ENCODE peak calls at places on chromosomes 13 and 19, in nine cellular contexts. S, O, T, F, X, J, V, R and B are unnamed samples.

GRCh38 chr13:109058071-109058470 is 428.7 kb downstream of the MYO16 start:
- DNase-seq in V (no peak), X (no peak), J (no peak), T (no peak), F (no peak), S (no peak), R (no peak), O (no peak), B (no peak)

GRCh38 chr13:44759723-44760360 is 183.7 kb upstream of the TSC22D1 start:
- DNase-seq in S (no peak), T (no peak), J (no peak), F (no peak), O (peak; percentile 46), R (no peak), X (no peak), V (no peak), B (peak; percentile 84)

GRCh38 chr13:111512707-111513106 is 192.3 kb downstream of the TEX29 start:
- DNase-seq in R (no peak), F (no peak), S (no peak), J (no peak), O (no peak), V (no peak), X (no peak), T (no peak), B (no peak)

GRCh38 chr13:21603531-21604448 is at the start of gene MICU2:
- DNase-seq in F (peak; percentile 98), X (peak; percentile 94), J (peak; percentile 92), T (peak; percentile 90), O (peak; percentile 89), S (peak; percentile 88), R (peak; percentile 96), V (peak; percentile 96), B (peak; percentile 95)

GRCh38 chr13:89554801-89555200 is 1792.7 kb upstream of the MIR17HG start:
- DNase-seq in T (no peak), O (no peak), V (no peak), F (no peak), X (no peak), J (no peak), S (no peak), R (no peak), B (no peak)

GRCh38 chr19:1089891-1090290 is 5.3 kb downstream of the POLR2E start:
- DNase-seq in R (no peak), O (no peak), V (no peak), S (no peak), X (no peak), T (no peak), F (peak; percentile 56), J (no peak), B (no peak)

GRCh38 chr19:46815833-46816627 is 27.6 kb upstream of the SLC1A5 start:
- DNase-seq in O (no peak), S (no peak), X (no peak), V (no peak), R (no peak), J (no peak), F (peak; percentile 34), T (peak; percentile 63), B (no peak)

GRCh38 chr13:99655351-99656091 is 154.2 kb downstream of the TM9SF2 start:
- DNase-seq in T (peak; percentile 90), R (no peak), X (no peak), S (no peak), O (no peak), J (no peak), F (no peak), V (no peak), B (no peak)

GRCh38 chr19:38223617-38224013 is 407 bp downstream of the DPF1 start:
- DNase-seq in O (no peak), S (no peak), F (no peak), X (no peak), T (no peak), R (no peak), J (no peak), V (no peak), B (no peak)

GRCh38 chr19:38221919-38222828 is 1.8 kb downstream of the DPF1 start:
- DNase-seq in F (peak; percentile 81), R (no peak), J (peak; percentile 19), T (no peak), O (no peak), X (no peak), S (no peak), V (no peak), B (no peak)

GRCh38 chr19:38223119-38223523 is 901 bp downstream of the DPF1 start:
- DNase-seq in O (no peak), R (no peak), X (no peak), V (no peak), S (no peak), T (no peak), F (no peak), J (no peak), B (no peak)

GRCh38 chr19:38221421-38221820 is 2.6 kb downstream of the DPF1 start:
- DNase-seq in V (no peak), T (no peak), J (no peak), X (no peak), R (no peak), F (no peak), O (no peak), S (no peak), B (no peak)

GRCh38 chr19:38224014-38224862 is at the start of gene DPF1:
- DNase-seq in F (peak; percentile 91), T (peak; percentile 54), J (peak; percentile 99), V (no peak), O (no peak), R (peak; percentile 24), S (peak; percentile 96), X (peak; percentile 94), B (peak; percentile 34)
- TF ChIP-seq CTCF in F (no peak), T (peak; percentile 31), J (peak; percentile 28), V (no peak), O (no peak), R (no peak), S (peak; percentile 67), X (peak; percentile 63), B (no peak)

GRCh38 chr19:14672043-14672872 is 2.4 kb downstream of the ADGRE3 start:
- DNase-seq in V (no peak), X (no peak), R (no peak), O (no peak), F (no peak), T (no peak), S (no peak), J (no peak), B (no peak)

GRCh38 chr19:14673088-14673487 is 1.6 kb downstream of the ADGRE3 start:
- DNase-seq in S (no peak), F (no peak), R (no peak), O (no peak), X (no peak), J (no peak), T (no peak), V (no peak), B (no peak)

GRCh38 chr19:14674764-14675163 is at the start of gene ADGRE3:
- DNase-seq in R (no peak), V (no peak), J (no peak), O (no peak), S (no peak), X (no peak), T (no peak), F (no peak), B (no peak)

GRCh38 chr19:14669940-14670339 is 4.7 kb downstream of the ADGRE3 start:
- DNase-seq in S (no peak), T (no peak), R (no peak), X (no peak), J (no peak), V (no peak), F (no peak), O (no peak), B (no peak)

DNA sequence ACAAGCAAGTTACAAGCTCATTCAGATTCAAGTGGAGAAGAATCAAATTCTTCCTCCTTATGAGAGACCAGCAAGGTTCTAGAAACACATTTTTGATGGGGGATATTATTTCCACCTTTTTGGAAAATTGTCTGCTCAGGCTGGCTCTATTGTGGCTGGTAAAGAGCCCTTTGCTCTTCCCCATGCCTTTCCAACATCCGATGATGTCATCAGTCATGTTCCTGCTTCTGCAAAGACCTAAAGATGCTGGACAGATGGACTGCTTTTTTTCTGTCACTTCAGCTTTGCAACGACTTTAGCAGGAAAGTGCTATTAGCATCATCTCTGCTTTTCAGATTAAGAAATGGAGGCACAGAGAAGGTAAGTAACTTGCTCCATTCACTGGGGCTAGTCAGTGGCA is 4.2 kb downstream of the ADGRE3 start:
- DNase-seq in X (no peak), R (no peak), J (no peak), S (no peak), V (no peak), O (no peak), T (no peak), F (no peak), B (no peak)
- TF ChIP-seq POLR2AphosphoS5 in X (no peak), R (no peak), J (no peak), S (no peak), V (no peak), O (no peak), T (no peak), F (no peak), B (no peak)

GRCh38 chr13:33544308-33544707 is 258.8 kb upstream of the STARD13 start:
- DNase-seq in O (no peak), J (no peak), R (no peak), S (no peak), T (no peak), V (no peak), F (no peak), X (no peak), B (no peak)

GRCh38 chr13:33543089-33543459 is 257.5 kb upstream of the STARD13 start:
- DNase-seq in F (no peak), S (no peak), R (no peak), T (no peak), J (no peak), V (no peak), X (no peak), O (no peak), B (no peak)

GRCh38 chr13:33541962-33542308 is 256.4 kb upstream of the STARD13 start:
- DNase-seq in F (no peak), J (no peak), R (no peak), O (no peak), V (no peak), S (no peak), T (no peak), X (no peak), B (no peak)

GRCh38 chr13:33542309-33543088 is 256.9 kb upstream of the STARD13 start:
- DNase-seq in F (peak; percentile 100), X (peak; percentile 95), R (peak; percentile 99), V (peak; percentile 99), S (peak; percentile 86), J (peak; percentile 93), T (peak; percentile 97), O (peak; percentile 97), B (peak; percentile 99)

DNA sequence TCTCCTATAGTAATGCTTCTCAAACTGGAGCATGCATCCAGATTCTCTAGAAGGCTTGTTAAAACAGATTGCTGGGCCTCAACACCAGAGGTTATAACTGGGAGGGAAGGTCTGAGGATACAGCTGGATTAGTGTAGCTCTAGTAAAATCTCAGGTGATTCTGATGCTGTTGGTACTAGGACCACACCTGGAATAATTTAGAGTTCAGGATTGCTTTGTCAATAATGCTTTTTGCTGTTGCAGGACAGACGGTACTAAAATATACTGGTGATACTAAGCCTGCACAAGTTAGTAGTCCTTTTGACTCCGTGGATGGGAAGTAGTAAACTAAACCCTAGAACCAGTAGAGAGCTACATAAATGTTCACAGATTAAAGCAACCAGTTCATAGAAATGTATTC is 258.1 kb upstream of the STARD13 start:
- DNase-seq in T (no peak), O (no peak), S (no peak), J (no peak), F (no peak), R (no peak), V (no peak), X (no peak), B (no peak)
- TF ChIP-seq CTCF in T (no peak), O (no peak), S (no peak), J (no peak), F (no peak), R (no peak), V (no peak), X (no peak), B (no peak)

GRCh38 chr13:30526612-30527217 is 61.0 kb upstream of the HMGB1 start:
- DNase-seq in X (no peak), T (no peak), S (no peak), J (peak; percentile 14), O (no peak), V (no peak), F (peak; percentile 45), R (no peak), B (no peak)

DNA sequence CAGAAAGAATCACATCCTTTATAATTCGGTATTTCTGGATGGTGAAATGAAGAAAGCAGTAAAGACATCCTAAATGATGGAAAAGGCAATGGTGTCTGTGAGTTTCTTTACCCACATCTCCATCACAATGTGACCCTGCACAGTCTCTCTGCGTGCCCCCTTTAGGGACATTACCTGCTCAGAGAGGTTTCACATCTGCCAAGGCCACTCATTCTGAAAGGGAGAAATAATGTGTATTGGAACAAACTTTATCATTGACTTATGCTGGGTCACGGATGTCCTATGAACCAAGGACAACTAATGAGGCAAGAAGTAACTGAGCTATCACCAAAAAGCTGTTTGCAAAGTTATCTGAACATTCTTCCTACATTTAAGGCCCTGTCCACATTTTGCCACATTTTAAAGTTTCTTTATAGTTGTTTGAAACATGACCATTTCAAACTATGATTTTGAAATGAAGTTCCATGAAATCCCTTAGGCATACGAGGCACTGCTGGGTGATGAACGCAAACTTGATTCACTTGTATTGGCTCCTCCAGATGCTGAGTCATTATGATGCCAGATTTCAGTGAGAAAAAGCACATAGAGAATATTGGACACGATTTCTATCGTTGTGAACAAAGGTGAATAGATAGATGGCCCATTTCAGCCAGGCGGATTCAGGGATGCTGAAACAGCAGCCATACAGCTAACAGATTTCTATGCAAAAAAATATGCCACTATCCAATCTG is 63.5 kb upstream of the HMGB1 start:
- DNase-seq in O (no peak), T (no peak), S (no peak), F (no peak), V (no peak), R (no peak), J (no peak), X (no peak), B (no peak)
- TF ChIP-seq POLR2AphosphoS5 in O (no peak), T (no peak), S (no peak), F (no peak), V (no peak), R (no peak), J (no peak), X (no peak), B (no peak)